ENCODE peak calls at places on chromosomes 1 and 21, in eight cellular contexts. N, J, I, A, G, P, R and E are unnamed samples.
A peak's percentile ranks its signal among the peaks of the same experiment; 100 is the strongest.

GRCh38 chr1:116290920-116291465 is 82.1 kb upstream of the ATP1A1 start:
- DNase-seq in N (no peak), J (no peak), I (no peak), A (no peak), G (no peak), P (no peak), R (no peak), E (no peak)

GRCh38 chr21:42633858-42634257 is 19.6 kb upstream of the PDE9A start:
- DNase-seq in N (no peak), J (no peak), I (no peak), A (no peak), G (no peak), P (no peak), R (no peak), E (no peak)

GRCh38 chr1:212037900-212038299 is 2.4 kb downstream of the DTL start:
- DNase-seq in N (peak; percentile 16), J (peak; percentile 21), I (no peak), A (no peak), G (no peak), P (no peak), R (no peak), E (no peak)

GRCh38 chr1:151130837-151131586 is 15.4 kb downstream of the SEMA6C start:
- DNase-seq in N (peak; percentile 82), J (peak; percentile 90), I (peak; percentile 87), A (no peak), G (peak; percentile 69), P (peak; percentile 88), R (peak; percentile 18), E (peak; percentile 50)

GRCh38 chr1:67889940-67890567 is 56.8 kb upstream of the GNG12 start:
- DNase-seq in N (peak; percentile 84), J (peak; percentile 4), I (no peak), A (peak; percentile 50), G (peak; percentile 81), P (peak; percentile 38), R (no peak), E (peak; percentile 79)

GRCh38 chr1:162327791-162328165 is 48.9 kb downstream of the SPATA46 start:
- DNase-seq in N (no peak), J (no peak), I (no peak), A (no peak), G (no peak), P (no peak), R (no peak), E (no peak)

GRCh38 chr21:16117851-16118592 is 388.2 kb downstream of the USP25 start:
- DNase-seq in N (peak; percentile 93), J (no peak), I (no peak), A (no peak), G (peak; percentile 94), P (no peak), R (no peak), E (peak; percentile 84)

GRCh38 chr1:156684227-156684782 is 7.1 kb upstream of the NES start:
- DNase-seq in N (peak; percentile 46), J (peak; percentile 44), I (no peak), A (no peak), G (no peak), P (no peak), R (no peak), E (no peak)

GRCh38 chr1:93573940-93574469 is 107.6 kb downstream of the BCAR3 start:
- DNase-seq in N (no peak), J (no peak), I (no peak), A (no peak), G (no peak), P (no peak), R (no peak), E (no peak)

GRCh38 chr1:10642403-10643080 is 153.9 kb downstream of the CASZ1 start:
- DNase-seq in N (no peak), J (no peak), I (no peak), A (no peak), G (no peak), P (no peak), R (no peak), E (no peak)

GRCh38 chr21:39525129-39525528 is 73.4 kb downstream of the SH3BGR start:
- DNase-seq in N (no peak), J (no peak), I (no peak), A (no peak), G (no peak), P (peak; percentile 77), R (no peak), E (no peak)

GRCh38 chr21:43884012-43884860 is 19.2 kb downstream of the AGPAT3 start:
- DNase-seq in N (no peak), J (peak; percentile 37), I (peak; percentile 49), A (peak; percentile 83), G (no peak), P (no peak), R (no peak), E (no peak)

GRCh38 chr1:101237229-101237837 is 514 bp downstream of the S1PR1 start:
- DNase-seq in N (peak; percentile 92), J (peak; percentile 59), I (peak; percentile 50), A (no peak), G (no peak), P (no peak), R (no peak), E (peak; percentile 87)

GRCh38 chr1:54273092-54273836 is 73.3 kb downstream of the MRPL37 start:
- DNase-seq in N (peak; percentile 93), J (peak; percentile 48), I (no peak), A (no peak), G (peak; percentile 76), P (peak; percentile 41), R (no peak), E (peak; percentile 77)

GRCh38 chr1:8412183-8412831 is 94.4 kb downstream of the SLC45A1 start:
- DNase-seq in N (peak; percentile 85), J (no peak), I (no peak), A (no peak), G (peak; percentile 73), P (no peak), R (no peak), E (peak; percentile 65)

GRCh38 chr1:168163670-168164069 is 15.1 kb upstream of the TIPRL start:
- DNase-seq in N (no peak), J (no peak), I (no peak), A (no peak), G (no peak), P (no peak), R (no peak), E (no peak)

GRCh38 chr1:219699870-219700269 is 87.0 kb upstream of the ZC3H11B start:
- DNase-seq in N (no peak), J (no peak), I (no peak), A (no peak), G (peak; percentile 75), P (no peak), R (no peak), E (no peak)

GRCh38 chr1:65317866-65318653 is 8.7 kb downstream of the DNAJC6 start:
- DNase-seq in N (no peak), J (no peak), I (no peak), A (no peak), G (no peak), P (no peak), R (no peak), E (no peak)

GRCh38 chr21:42558846-42559245 is 45.2 kb downstream of the SLC37A1 start:
- DNase-seq in N (no peak), J (no peak), I (no peak), A (no peak), G (no peak), P (no peak), R (no peak), E (no peak)

GRCh38 chr1:152398812-152399698 is 15.0 kb downstream of the CRNN start:
- DNase-seq in N (peak; percentile 12), J (peak; percentile 43), I (no peak), A (peak; percentile 63), G (no peak), P (no peak), R (no peak), E (no peak)

GRCh38 chr1:227043755-227044154 is 103.7 kb downstream of the COQ8A start:
- DNase-seq in N (peak; percentile 14), J (no peak), I (no peak), A (no peak), G (no peak), P (no peak), R (no peak), E (peak; percentile 41)

DNA sequence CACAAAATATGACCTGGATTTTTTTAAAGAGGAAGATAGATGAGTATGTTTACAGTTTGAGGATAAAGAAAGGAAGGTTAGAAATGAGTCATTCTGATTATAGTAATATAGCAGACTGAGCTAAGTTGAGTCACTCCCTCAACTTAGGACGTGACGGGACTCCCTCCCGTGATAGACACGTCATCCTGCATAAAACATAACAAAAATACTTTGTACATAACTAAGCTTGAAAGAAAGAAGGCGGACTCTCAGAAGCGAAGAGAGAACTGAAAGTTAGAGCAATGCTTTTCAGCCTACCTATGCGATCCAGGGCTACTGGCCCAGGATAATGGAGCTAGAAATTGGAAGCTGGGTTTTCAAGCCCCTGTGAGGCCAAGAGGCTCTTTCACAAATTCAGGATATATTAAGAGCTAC is 53.0 kb upstream of the DESI2 start:
- DNase-seq in N (peak; percentile 87), J (peak; percentile 68), I (no peak), A (peak; percentile 74), G (peak; percentile 90), P (no peak), R (no peak), E (peak; percentile 86)
- H3K4me3 ChIP-seq in N (peak overlapping the region; percentile 46), J (no peak overlapping the region), I (no peak overlapping the region), A (peak overlapping the region; percentile 22), G (peak overlapping the region; percentile 24), P (no peak overlapping the region), R (no peak overlapping the region), E (peak overlapping the region; percentile 34)

DNA sequence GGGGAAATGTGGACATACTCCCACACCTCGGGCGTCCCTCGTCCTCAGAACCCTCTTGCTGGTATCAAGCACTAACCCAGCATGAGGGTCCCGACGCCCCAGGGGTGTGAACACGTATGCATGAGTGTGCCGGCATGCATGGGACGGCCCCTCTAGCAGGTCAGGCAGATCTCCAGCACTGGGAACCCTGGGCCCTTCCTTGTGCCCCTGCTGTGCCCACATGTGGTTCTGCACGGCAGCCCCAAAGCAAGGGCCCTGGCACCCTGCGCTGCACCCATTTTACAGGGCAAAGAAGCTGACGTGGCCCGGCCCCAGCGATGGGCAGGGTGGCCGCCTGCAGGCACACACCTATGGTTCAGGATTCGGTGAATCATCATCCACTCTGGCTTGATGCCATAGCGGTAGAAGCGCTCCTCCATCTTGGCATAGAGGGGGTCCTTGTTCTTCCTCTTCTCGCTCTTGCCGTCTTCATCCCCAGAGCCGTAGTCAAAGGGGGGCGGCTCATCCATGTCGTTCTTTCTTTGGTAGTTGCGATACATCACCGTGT is 34.2 kb downstream of the CHD5 start:
- DNase-seq in N (no peak), J (no peak), I (no peak), A (no peak), G (no peak), P (no peak), R (no peak), E (no peak)
- H3K4me3 ChIP-seq in N (no peak overlapping the region), J (no peak overlapping the region), I (no peak overlapping the region), A (no peak overlapping the region), G (no peak overlapping the region), P (no peak overlapping the region), R (no peak overlapping the region), E (no peak overlapping the region)

GRCh38 chr21:41361053-41361785 is 608 bp upstream of the MX2 start:
- DNase-seq in N (no peak), J (no peak), I (no peak), A (no peak), G (no peak), P (peak; percentile 28), R (no peak), E (no peak)
- H3K4me3 ChIP-seq in N (peak overlapping the region; percentile 63), J (peak overlapping the region; percentile 61), I (no peak overlapping the region), A (no peak overlapping the region), G (no peak overlapping the region), P (no peak overlapping the region), R (peak overlapping the region; percentile 57), E (no peak overlapping the region)

DNA sequence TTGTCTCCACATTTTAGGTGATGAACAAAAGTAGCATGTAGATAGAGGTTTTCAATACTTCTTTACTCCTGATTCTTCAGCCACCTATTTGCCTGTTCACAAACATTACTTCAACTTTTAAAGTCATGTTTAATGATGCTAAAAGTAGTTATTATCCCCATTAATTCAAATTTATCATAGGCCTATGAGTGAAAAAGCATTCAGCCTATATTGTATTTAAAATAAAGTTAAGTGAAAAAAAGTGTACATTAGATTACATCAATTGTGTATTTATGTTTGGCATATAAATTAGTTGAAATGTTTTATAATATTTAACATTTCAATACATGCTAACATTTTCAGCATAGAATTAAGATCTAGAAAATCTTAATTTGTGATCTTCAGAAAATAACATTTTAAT is 10.5 kb downstream of the CDKN2C start:
- DNase-seq in N (no peak), J (no peak), I (no peak), A (no peak), G (no peak), P (no peak), R (no peak), E (no peak)
- H3K4me3 ChIP-seq in N (no peak overlapping the region), J (peak overlapping the region; percentile 11), I (no peak overlapping the region), A (no peak overlapping the region), G (no peak overlapping the region), P (no peak overlapping the region), R (no peak overlapping the region), E (no peak overlapping the region)